ENCODE peak calls at places on chromosomes 2 and 18, in seven cellular contexts. H is fibroblast of lung, D is trophoblast cell, M is neuronal stem cell, C is endothelial cell of umbilical vein, R is mesenchymal stem cell, Z is HCT116. W is an unnamed sample.

GRCh38 chr2:24894750-24895149 is 25.3 kb downstream of the ADCY3 start:
- DNase-seq in C (no peak), M (no peak), R (no peak), Z (no peak), H (no peak), D (no peak), W (no peak)

GRCh38 chr2:146697307-146697706 is 1147.5 kb upstream of the ACVR2A start:
- DNase-seq in M (no peak), D (no peak), H (no peak), R (no peak), Z (no peak), C (no peak), W (no peak)

GRCh38 chr2:236768393-236769140 is 198.9 kb downstream of the ACKR3 start:
- DNase-seq in D (peak; percentile 65), M (no peak), C (no peak), Z (no peak), R (no peak), H (peak; percentile 90), W (no peak)

GRCh38 chr2:111534816-111535803 is 348.9 kb downstream of the ANAPC1 start:
- DNase-seq in Z (no peak), M (no peak), D (no peak), C (peak; percentile 78), R (peak; percentile 72), H (peak; percentile 63), W (peak; percentile 36)

GRCh38 chr18:37529863-37530262 is 35.7 kb downstream of the CELF4 start:
- DNase-seq in Z (no peak), D (no peak), C (no peak), H (no peak), M (no peak), R (no peak), W (no peak)

GRCh38 chr18:32530947-32531651 is 60.4 kb upstream of the GAREM1 start:
- DNase-seq in C (no peak), M (no peak), R (peak; percentile 82), D (peak; percentile 9), Z (no peak), H (peak; percentile 43), W (peak; percentile 37)

GRCh38 chr2:145845207-145845894 is 1325.4 kb upstream of the ZEB2 start:
- DNase-seq in D (peak; percentile 18), R (peak; percentile 26), M (no peak), Z (no peak), H (peak; percentile 70), C (no peak), W (no peak)

GRCh38 chr2:69634197-69634821 is 9.2 kb downstream of the AAK1 start:
- DNase-seq in Z (no peak), R (no peak), H (peak; percentile 20), M (no peak), D (peak; percentile 58), C (no peak), W (no peak)

GRCh38 chr2:133431289-133431688 is 137.0 kb downstream of the NCKAP5 start:
- DNase-seq in R (no peak), Z (no peak), D (peak; percentile 68), M (no peak), C (no peak), H (no peak), W (no peak)

GRCh38 chr2:71720596-71721361 is 267.4 kb downstream of the DYSF start:
- DNase-seq in D (no peak), Z (no peak), M (no peak), C (no peak), R (no peak), H (no peak), W (no peak)

GRCh38 chr2:84481702-84482101 is 22.6 kb upstream of the SUCLG1 start:
- DNase-seq in M (no peak), H (peak; percentile 42), C (no peak), D (no peak), R (peak; percentile 28), Z (no peak), W (no peak)

GRCh38 chr2:159139216-159139933 is 147.1 kb downstream of the WDSUB1 start:
- DNase-seq in H (no peak), Z (no peak), R (peak; percentile 44), M (no peak), C (no peak), D (no peak), W (no peak)

GRCh38 chr2:144508162-144508765 is 11.7 kb downstream of the ZEB2 start:
- DNase-seq in R (no peak), H (peak; percentile 50), D (peak; percentile 19), C (no peak), Z (no peak), M (no peak), W (no peak)

GRCh38 chr2:65142515-65142914 is 12.6 kb upstream of the RAB1A start:
- DNase-seq in D (no peak), R (no peak), Z (no peak), M (no peak), H (no peak), C (no peak), W (no peak)

GRCh38 chr2:153477096-153477555 is 1.4 kb downstream of the RPRM start:
- DNase-seq in C (no peak), H (no peak), Z (no peak), M (no peak), R (no peak), D (no peak), W (no peak)

GRCh38 chr2:212109217-212109616 is 429.4 kb downstream of the ERBB4 start:
- DNase-seq in Z (no peak), H (no peak), D (no peak), M (no peak), C (no peak), R (no peak), W (no peak)

GRCh38 chr2:207133493-207133861 is 32.3 kb downstream of the KLF7 start:
- DNase-seq in D (no peak), H (no peak), M (no peak), Z (no peak), R (no peak), C (no peak), W (no peak)

GRCh38 chr2:3873899-3874298 is 170.5 kb downstream of the DCDC2C start:
- DNase-seq in C (no peak), M (no peak), Z (no peak), H (no peak), D (no peak), R (no peak), W (no peak)

GRCh38 chr2:71064110-71064611 is 4.3 kb upstream of the NAGK start:
- DNase-seq in C (no peak), D (peak; percentile 91), R (no peak), M (no peak), Z (no peak), H (no peak), W (no peak)

GRCh38 chr2:197777823-197778407 is 7.2 kb downstream of the BOLL start:
- DNase-seq in Z (peak; percentile 16), M (peak; percentile 27), R (peak; percentile 52), D (peak; percentile 74), H (peak; percentile 66), C (peak; percentile 58), W (no peak)

GRCh38 chr2:122389694-122390093 is 634.2 kb downstream of the TSN start:
- DNase-seq in H (no peak), Z (no peak), D (no peak), C (no peak), M (no peak), R (no peak), W (no peak)

GRCh38 chr2:179274749-179275148 is 10.1 kb upstream of the SESTD1 start:
- DNase-seq in D (no peak), R (peak; percentile 29), M (no peak), Z (no peak), C (no peak), H (no peak), W (no peak)

GRCh38 chr2:179272406-179273192 is 8.0 kb upstream of the SESTD1 start:
- DNase-seq in C (peak; percentile 75), R (no peak), M (no peak), H (peak; percentile 93), Z (no peak), D (peak; percentile 65), W (no peak)

GRCh38 chr2:179275280-179276013 is 10.8 kb upstream of the SESTD1 start:
- DNase-seq in C (no peak), R (peak; percentile 83), D (no peak), M (no peak), H (peak; percentile 35), Z (no peak), W (no peak)

GRCh38 chr2:179270689-179271088 is 6.1 kb upstream of the SESTD1 start:
- DNase-seq in C (no peak), D (no peak), Z (no peak), M (no peak), R (no peak), H (no peak), W (no peak)

DNA sequence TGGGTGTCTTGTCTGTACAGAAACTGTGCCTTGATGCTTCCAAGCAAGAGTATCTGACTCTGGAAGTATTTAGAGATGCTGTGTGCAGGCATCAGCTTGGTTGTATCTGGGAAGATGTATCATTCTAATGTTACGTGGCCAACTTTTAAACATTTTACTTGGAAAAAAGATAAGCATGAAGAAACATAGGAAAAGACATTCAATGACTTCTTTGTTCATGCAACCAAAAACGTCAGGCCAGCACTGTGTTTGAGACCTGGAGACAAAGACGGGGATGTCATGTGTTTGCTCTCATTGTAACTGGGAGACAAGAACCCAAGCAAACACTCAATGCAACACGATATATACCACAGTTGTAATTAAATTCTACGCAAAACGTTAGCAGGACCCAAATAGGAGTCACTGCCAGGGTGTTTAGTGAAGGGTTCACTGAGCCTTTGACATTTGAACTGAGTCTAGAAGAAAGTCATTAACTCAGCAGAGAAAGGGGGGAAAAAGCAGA is 8.9 kb upstream of the SESTD1 start:
- DNase-seq in H (peak; percentile 49), Z (no peak), C (no peak), R (no peak), M (no peak), D (no peak), W (no peak)
- H3K4me1 ChIP-seq in H (no peaks in the 10 kb centered on the region), Z (peaks cover 2% of the 10 kb centered on the region), C (peaks cover 16% of the 10 kb centered on the region), R (no peaks in the 10 kb centered on the region), M (peaks cover 20% of the 10 kb centered on the region), D (peaks cover 6% of the 10 kb centered on the region), W (peaks cover 5% of the 10 kb centered on the region)

GRCh38 chr2:27105981-27106380 is 12.9 kb downstream of the CGREF1 start:
- DNase-seq in R (no peak), Z (no peak), D (no peak), M (no peak), H (no peak), C (no peak), W (no peak)
- H3K9ac ChIP-seq in R (no peak overlapping the region), Z (no peak overlapping the region), D (no peak overlapping the region), M (no peak overlapping the region), H (no peak overlapping the region), C (no peak overlapping the region), W (no peak overlapping the region)

GRCh38 chr2:160362018-160362417 is 131.6 kb downstream of the RBMS1 start:
- DNase-seq in H (no peak), M (no peak), R (no peak), Z (no peak), C (no peak), D (no peak), W (no peak)
- H3K4me1 ChIP-seq in H (peaks cover 9% of the 10 kb centered on the region), M (no peaks in the 10 kb centered on the region), R (peaks cover 9% of the 10 kb centered on the region), Z (no peaks in the 10 kb centered on the region), C (no peaks in the 10 kb centered on the region), D (no peaks in the 10 kb centered on the region), W (no peaks in the 10 kb centered on the region)

DNA sequence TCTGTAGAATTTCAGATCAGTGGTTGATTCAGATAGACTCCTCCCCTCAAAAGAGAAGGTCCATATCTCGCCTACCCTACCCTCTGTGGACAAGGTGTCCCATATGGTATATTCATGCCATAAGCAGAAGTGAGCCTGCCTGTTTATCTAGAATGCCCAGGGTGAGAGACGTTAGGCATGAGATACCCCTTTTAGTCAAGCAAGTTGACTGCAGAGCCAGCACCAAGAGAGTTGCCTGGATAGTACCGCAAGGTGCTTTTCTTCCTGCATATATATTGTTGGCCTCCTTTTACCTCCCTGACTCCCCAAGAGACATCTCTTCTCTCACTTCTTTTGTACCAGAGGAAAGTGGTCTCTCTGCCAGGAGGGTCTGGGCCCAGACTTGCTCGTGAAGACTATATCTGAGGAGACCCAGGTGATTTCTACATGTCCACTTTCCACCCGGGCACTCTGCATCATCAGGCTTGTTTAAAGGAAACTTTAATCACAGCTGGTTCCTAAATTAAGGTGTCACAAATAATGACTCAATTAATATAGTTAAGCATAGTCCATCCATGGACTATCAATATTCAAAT is 4.0 kb downstream of the ITGA4 start:
- DNase-seq in C (no peak), M (no peak), Z (no peak), R (no peak), H (no peak), D (no peak), W (no peak)
- H3K9ac ChIP-seq in C (no peak overlapping the region), M (no peak overlapping the region), Z (no peak overlapping the region), R (no peak overlapping the region), H (no peak overlapping the region), D (no peak overlapping the region), W (no peak overlapping the region)

W was measured in colonic mucosa.